ENCODE peak calls at places on chromosomes 4 and X, in six cellular contexts. Z is HCT116, O is left ventricle myocardium inferior, M is trophoblast cell, Q is right lobe of liver, C is GM12878. E is an unnamed sample.

GRCh38 chr4:31983246-31983645 is 1263.1 kb downstream of the PCDH7 start:
- DNase-seq in C (no peak), Q (no peak), Z (no peak), O (no peak), M (no peak), E (no peak)

GRCh38 chr4:76624271-76624681 is 189.2 kb downstream of the SHROOM3 start:
- DNase-seq in Z (no peak), C (no peak), Q (no peak), M (peak; percentile 93), O (no peak), E (peak; percentile 79)

GRCh38 chrX:36957425-36958328 is 50.5 kb upstream of the FAM47C start:
- DNase-seq in O (no peak), Q (peak; percentile 74), Z (no peak), M (peak; percentile 8), C (no peak), E (no peak)

GRCh38 chrX:41184312-41184711 is 99.1 kb downstream of the USP9X start:
- DNase-seq in O (no peak), M (no peak), Z (no peak), Q (no peak), C (peak; percentile 33), E (no peak)

GRCh38 chrX:100687546-100687945 is 43.5 kb downstream of the SRPX2 start:
- DNase-seq in Q (no peak), M (no peak), C (no peak), Z (no peak), O (no peak), E (no peak)

GRCh38 chrX:153416781-153417180 is 5.5 kb downstream of the ZFP92 start:
- DNase-seq in Z (no peak), C (no peak), O (no peak), Q (no peak), M (no peak), E (no peak)

GRCh38 chrX:24229967-24230366 is 80.4 kb downstream of the ZFX start:
- DNase-seq in M (no peak), Z (no peak), Q (no peak), O (no peak), C (no peak), E (no peak)

GRCh38 chrX:151031365-151031975 is 48.3 kb downstream of the HMGB3 start:
- DNase-seq in M (no peak), O (no peak), Z (no peak), C (no peak), Q (no peak), E (no peak)

GRCh38 chrX:126165721-126166401 is at the start of gene DCAF12L2:
- DNase-seq in Q (peak; percentile 11), O (peak; percentile 13), Z (no peak), M (no peak), C (no peak), E (no peak)

GRCh38 chrX:135340827-135341226 is 31.5 kb downstream of the ETDC start:
- DNase-seq in Q (no peak), Z (no peak), C (no peak), M (no peak), O (no peak), E (no peak)

DNA sequence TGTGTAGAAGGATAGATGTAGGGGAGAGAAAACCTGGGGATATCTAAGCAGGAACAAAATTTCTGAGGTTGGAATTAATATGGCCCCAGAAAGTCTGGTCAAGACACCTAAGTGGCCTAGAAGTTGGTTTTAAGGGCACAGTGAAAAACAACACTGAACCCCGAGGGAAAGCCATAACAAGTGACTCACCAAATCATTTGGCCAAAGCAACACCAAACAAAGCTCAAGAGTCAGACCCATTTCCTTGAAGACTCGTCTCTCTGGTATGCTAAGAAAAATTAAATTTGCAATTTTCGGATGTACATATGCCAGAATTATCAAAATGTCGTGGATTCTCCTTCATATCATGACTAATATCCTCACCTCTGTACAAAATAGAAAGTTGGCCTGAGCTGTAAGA is 162.9 kb downstream of the SMIM20 start:
- DNase-seq in C (no peak), O (no peak), M (no peak), Q (no peak), Z (no peak), E (no peak)
- H3K4me1 ChIP-seq in C (peaks cover 43% of the 10 kb centered on the region), O (peaks cover 6% of the 10 kb centered on the region), M (no peaks in the 10 kb centered on the region), Q (no peaks in the 10 kb centered on the region), Z (peaks cover 19% of the 10 kb centered on the region), E (no peaks in the 10 kb centered on the region)

DNA sequence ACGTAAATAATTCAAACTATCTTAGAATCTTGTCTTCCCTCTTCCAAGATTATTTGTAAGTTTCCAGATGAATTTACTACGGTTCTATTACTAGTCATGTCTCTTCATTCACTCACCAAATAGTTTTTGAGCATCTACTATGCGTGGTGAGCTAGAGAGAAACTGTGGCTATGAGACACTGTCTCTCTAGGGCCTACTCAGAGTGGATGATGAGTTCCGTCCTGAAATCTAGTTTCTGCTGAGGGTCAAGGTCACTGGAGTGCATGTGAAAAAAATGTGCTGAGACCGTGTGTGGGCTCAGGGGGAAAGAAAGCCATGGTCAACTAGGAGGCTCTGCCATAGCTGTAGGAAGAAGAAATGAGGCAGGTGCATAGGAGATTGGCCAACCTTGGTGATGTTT is 320.2 kb upstream of the GATB start:
- DNase-seq in Q (no peak), Z (no peak), C (no peak), M (no peak), O (no peak), E (no peak)
- H3K4me1 ChIP-seq in Q (no peaks in the 10 kb centered on the region), Z (no peaks in the 10 kb centered on the region), C (peaks cover 7% of the 10 kb centered on the region), M (no peaks in the 10 kb centered on the region), O (no peaks in the 10 kb centered on the region), E (no peaks in the 10 kb centered on the region)

GRCh38 chr4:184456337-184456736 is 18.0 kb downstream of the IRF2 start:
- DNase-seq in Q (no peak), O (no peak), M (no peak), C (no peak), Z (no peak), E (no peak)

GRCh38 chr4:184461711-184462110 is 12.6 kb downstream of the IRF2 start:
- DNase-seq in O (no peak), Z (no peak), C (no peak), Q (no peak), M (no peak), E (no peak)

GRCh38 chr4:184457530-184458249 is 16.7 kb downstream of the IRF2 start:
- DNase-seq in Z (no peak), Q (no peak), O (no peak), M (no peak), C (no peak), E (no peak)

GRCh38 chr4:184460495-184461285 is 13.7 kb downstream of the IRF2 start:
- DNase-seq in Z (no peak), M (no peak), O (no peak), C (no peak), Q (no peak), E (no peak)

DNA sequence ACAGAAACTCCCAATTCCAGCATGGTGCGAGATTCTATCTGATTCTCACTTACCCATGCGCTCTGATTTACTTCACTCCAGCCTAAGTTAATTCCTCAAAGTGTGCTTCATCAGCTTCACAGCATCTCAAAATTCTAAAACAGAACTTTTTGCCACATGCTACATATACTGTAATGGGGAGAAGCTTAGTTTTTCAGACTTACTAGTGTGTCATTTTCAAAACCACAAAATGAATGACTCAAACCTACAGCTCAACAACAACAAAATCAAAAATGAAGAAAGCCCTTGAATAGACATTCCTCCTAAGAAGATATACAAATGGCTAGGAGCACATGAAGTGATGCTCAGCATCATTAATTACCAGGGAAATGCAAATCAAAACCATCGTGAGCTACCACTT is 14.9 kb downstream of the IRF2 start:
- DNase-seq in Q (no peak), M (no peak), C (no peak), Z (no peak), O (no peak), E (no peak)
- H3K4me1 ChIP-seq in Q (no peaks in the 10 kb centered on the region), M (no peaks in the 10 kb centered on the region), C (peaks cover 36% of the 10 kb centered on the region), Z (no peaks in the 10 kb centered on the region), O (peaks cover 82% of the 10 kb centered on the region), E (peaks cover 33% of the 10 kb centered on the region)

GRCh38 chr4:72974694-72975487 is 94.6 kb downstream of the COX18 start:
- DNase-seq in Z (no peak), Q (no peak), O (no peak), M (no peak), C (no peak), E (no peak)
- H3K4me1 ChIP-seq in Z (no peaks in the 10 kb centered on the region), Q (no peaks in the 10 kb centered on the region), O (no peaks in the 10 kb centered on the region), M (no peaks in the 10 kb centered on the region), C (no peaks in the 10 kb centered on the region), E (no peaks in the 10 kb centered on the region)